ENCODE peak calls at places on chromosomes 1 and 21, in five cellular contexts. F is lower leg skin; H is NCI-H69; K is activated CD8-positive, alpha-beta T cell treated with anti-CD3 and anti-CD28 coated beads, Interleukin-2, amount 10 ng/mL, durations not matched to agents 7 days and 5 days; I is naive thymus-derived CD8-positive, alpha-beta T cell. U is an unnamed sample.
A peak's percentile ranks its signal among the peaks of the same experiment; 100 is the strongest.

GRCh38 chr1:229627003-229627402 is 956 bp downstream of the URB2 start:
- DNase-seq in F (no peak), H (peak; percentile 19), K (no peak), I (no peak), U (no peak)

GRCh38 chr21:46559291-46559983 is 45.4 kb downstream of the S100B start:
- DNase-seq in F (peak; percentile 81), H (no peak), K (peak; percentile 77), I (peak; percentile 72), U (no peak)

GRCh38 chr1:162973381-162973795 is 95.8 kb upstream of the RGS4 start:
- DNase-seq in F (no peak), H (no peak), K (no peak), I (no peak), U (no peak)

GRCh38 chr1:201827321-201828281 is 1.4 kb upstream of the IPO9 start:
- DNase-seq in F (no peak), H (peak; percentile 17), K (no peak), I (no peak), U (no peak)

GRCh38 chr1:147534386-147534785 is 6.9 kb upstream of the BCL9 start:
- DNase-seq in F (no peak), H (peak; percentile 8), K (no peak), I (no peak), U (no peak)

GRCh38 chr1:109193653-109194590 is 19.8 kb upstream of the SARS1 start:
- DNase-seq in F (no peak), H (peak; percentile 51), K (peak; percentile 74), I (peak; percentile 10), U (no peak)

GRCh38 chr1:95352767-95353166 is 118.8 kb downstream of the RWDD3 start:
- DNase-seq in F (no peak), H (peak; percentile 81), K (no peak), I (no peak), U (no peak)

GRCh38 chr1:167328762-167329483 is 108.2 kb downstream of the POU2F1 start:
- DNase-seq in F (no peak), H (peak; percentile 74), K (no peak), I (no peak), U (peak; percentile 2)

GRCh38 chr1:207822602-207823451 is 71.0 kb downstream of the CD46 start:
- DNase-seq in F (peak; percentile 95), H (peak; percentile 57), K (peak; percentile 48), I (peak; percentile 84), U (no peak)

GRCh38 chr1:24963099-24963872 is 33.2 kb upstream of the RUNX3 start:
- DNase-seq in F (no peak), H (no peak), K (peak; percentile 74), I (peak; percentile 48), U (no peak)

GRCh38 chr21:25887166-25887565 is 152.4 kb downstream of the GABPA start:
- DNase-seq in F (no peak), H (no peak), K (no peak), I (no peak), U (no peak)

GRCh38 chr1:3537359-3537758 is 73.9 kb downstream of the MEGF6 start:
- DNase-seq in F (no peak), H (no peak), K (no peak), I (no peak), U (no peak)

GRCh38 chr1:186574951-186575747 is 105.1 kb downstream of the PTGS2 start:
- DNase-seq in F (no peak), H (no peak), K (no peak), I (no peak), U (no peak)

GRCh38 chr1:182713939-182714338 is 29.6 kb upstream of the RGS8 start:
- DNase-seq in F (no peak), H (no peak), K (no peak), I (no peak), U (no peak)

GRCh38 chr1:193111641-193112090 is 6.5 kb upstream of the GLRX2 start:
- DNase-seq in F (no peak), H (no peak), K (no peak), I (no peak), U (no peak)

GRCh38 chr1:56835657-56836056 is 16.5 kb upstream of the FYB2 start:
- DNase-seq in F (peak; percentile 43), H (no peak), K (no peak), I (no peak), U (no peak)

U was measured in NCI-H524 treated with DMSO at 0.1 percent for 48 hours.